ENCODE peak calls at places on chromosomes 12 and 14, in six cellular contexts. X, I, R, D, J and H are unnamed samples.

GRCh38 chr14:104509673-104510072 is 69.9 kb upstream of the C14orf180 start:
- DNase-seq in X (no peak), I (no peak), R (no peak), D (no peak), J (no peak), H (no peak)

GRCh38 chr14:65958664-65959562 is 527.3 kb upstream of the CCDC196 start:
- DNase-seq in X (peak; percentile 54), I (no peak), R (no peak), D (no peak), J (no peak), H (peak; percentile 79)

GRCh38 chr14:95360828-95361227 is 41.1 kb upstream of the CLMN start:
- DNase-seq in X (no peak), I (no peak), R (no peak), D (no peak), J (no peak), H (no peak)

GRCh38 chr12:89225401-89225800 is 126.9 kb downstream of the DUSP6 start:
- DNase-seq in X (peak; percentile 57), I (no peak), R (no peak), D (no peak), J (peak; percentile 12), H (no peak)

GRCh38 chr14:22849212-22849819 is 12.9 kb downstream of the MMP14 start:
- DNase-seq in X (no peak), I (no peak), R (peak; percentile 81), D (peak; percentile 38), J (peak; percentile 54), H (peak; percentile 96)

GRCh38 chr14:65173973-65174693 is 71.8 kb upstream of the MAX start:
- DNase-seq in X (no peak), I (no peak), R (no peak), D (no peak), J (no peak), H (no peak)

GRCh38 chr12:39127401-39127800 is 222.0 kb upstream of the CPNE8 start:
- DNase-seq in X (no peak), I (no peak), R (no peak), D (no peak), J (no peak), H (no peak)

GRCh38 chr14:47435331-47435965 is 240.0 kb downstream of the MDGA2 start:
- DNase-seq in X (no peak), I (no peak), R (no peak), D (no peak), J (no peak), H (no peak)

GRCh38 chr14:105930572-105930971 is 404.2 kb downstream of the TMEM121 start:
- DNase-seq in X (no peak), I (no peak), R (no peak), D (no peak), J (no peak), H (no peak)

GRCh38 chr14:94386085-94387031 is 2.0 kb downstream of the SERPINA1 start:
- DNase-seq in X (no peak), I (no peak), R (peak; percentile 2), D (no peak), J (no peak), H (no peak)

GRCh38 chr14:51691176-51691575 is 39.5 kb downstream of the FRMD6 start:
- DNase-seq in X (no peak), I (no peak), R (no peak), D (no peak), J (no peak), H (no peak)

GRCh38 chr14:65804752-65805473 is 392.4 kb downstream of the FUT8 start:
- DNase-seq in X (no peak), I (no peak), R (no peak), D (no peak), J (no peak), H (no peak)

GRCh38 chr12:121781751-121782615 is 11.5 kb downstream of the RHOF start:
- DNase-seq in X (no peak), I (no peak), R (no peak), D (no peak), J (no peak), H (no peak)

GRCh38 chr12:12745576-12746211 is 28.5 kb downstream of the CDKN1B start:
- DNase-seq in X (no peak), I (no peak), R (no peak), D (no peak), J (no peak), H (no peak)

GRCh38 chr14:59277659-59278058 is 89.2 kb downstream of the DAAM1 start:
- DNase-seq in X (no peak), I (no peak), R (no peak), D (no peak), J (no peak), H (no peak)

GRCh38 chr12:74747305-74747704 is 209.7 kb downstream of the ATXN7L3B start:
- DNase-seq in X (peak; percentile 12), I (no peak), R (no peak), D (no peak), J (no peak), H (no peak)

GRCh38 chr12:95788637-95789036 is 1.9 kb downstream of the NTN4 start:
- DNase-seq in X (no peak), I (no peak), R (no peak), D (no peak), J (no peak), H (no peak)

GRCh38 chr12:34403706-34404376 is 381.5 kb downstream of the ALG10 start:
- DNase-seq in X (no peak), I (no peak), R (peak; percentile 2), D (peak; percentile 17), J (peak; percentile 2), H (peak; percentile 62)

GRCh38 chr14:79199217-79199616 is 1012.1 kb downstream of the DIO2 start:
- DNase-seq in X (no peak), I (no peak), R (no peak), D (no peak), J (no peak), H (no peak)

GRCh38 chr14:35390577-35391387 is 13.8 kb downstream of the NFKBIA start:
- DNase-seq in X (no peak), I (no peak), R (no peak), D (no peak), J (no peak), H (no peak)

GRCh38 chr12:90945070-90945649 is 9.8 kb downstream of the CCER1 start:
- DNase-seq in X (peak; percentile 52), I (no peak), R (no peak), D (no peak), J (no peak), H (no peak)

GRCh38 chr12:47995976-47996375 is 8.3 kb downstream of the COL2A1 start:
- DNase-seq in X (no peak), I (no peak), R (peak; percentile 56), D (peak; percentile 65), J (no peak), H (no peak)

GRCh38 chr14:60722163-60722835 is 1.9 kb downstream of the SIX4 start:
- DNase-seq in X (peak; percentile 62), I (peak; percentile 38), R (peak; percentile 54), D (peak; percentile 40), J (no peak), H (no peak)

DNA sequence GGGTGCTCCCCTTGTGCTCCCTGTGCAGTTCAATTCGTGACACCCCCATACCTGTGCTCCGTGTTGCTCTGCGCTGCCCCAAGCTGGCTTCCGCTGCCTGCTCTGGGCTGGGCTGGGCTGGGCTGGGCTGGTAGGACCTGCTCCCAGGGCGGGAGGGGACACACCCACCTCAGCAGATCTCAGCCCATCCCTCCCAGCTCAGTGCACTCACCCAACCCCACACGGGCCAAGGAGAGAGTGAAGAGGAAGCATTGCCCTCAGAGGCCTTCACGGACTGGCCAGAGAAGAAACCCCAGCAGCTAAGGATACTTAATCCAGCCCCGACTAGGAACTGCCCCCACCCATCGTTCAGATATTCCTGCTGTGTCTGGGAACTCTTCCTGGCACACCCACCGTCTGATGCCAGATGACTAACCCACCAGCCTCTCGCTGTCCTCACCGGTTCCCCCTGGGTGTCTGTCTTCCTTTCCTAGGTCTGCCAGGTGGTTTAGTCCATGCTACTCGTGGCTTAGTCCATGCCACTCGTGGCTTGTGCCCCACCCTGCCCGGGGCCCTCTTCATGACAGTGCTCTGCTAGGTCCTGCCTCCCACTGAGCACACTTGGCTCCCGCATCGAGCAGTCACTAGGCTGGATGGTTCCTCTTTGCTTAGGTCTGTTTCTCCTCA is at the start of gene LPAR5:
- DNase-seq in X (peak; percentile 70), I (no peak), R (no peak), D (peak; percentile 78), J (peak; percentile 25), H (peak; percentile 75)
- TF ChIP-seq POLR2A in X (peak; percentile 38), I (no peak), R (no peak), D (no peak), J (no peak), H (no peak)

DNA sequence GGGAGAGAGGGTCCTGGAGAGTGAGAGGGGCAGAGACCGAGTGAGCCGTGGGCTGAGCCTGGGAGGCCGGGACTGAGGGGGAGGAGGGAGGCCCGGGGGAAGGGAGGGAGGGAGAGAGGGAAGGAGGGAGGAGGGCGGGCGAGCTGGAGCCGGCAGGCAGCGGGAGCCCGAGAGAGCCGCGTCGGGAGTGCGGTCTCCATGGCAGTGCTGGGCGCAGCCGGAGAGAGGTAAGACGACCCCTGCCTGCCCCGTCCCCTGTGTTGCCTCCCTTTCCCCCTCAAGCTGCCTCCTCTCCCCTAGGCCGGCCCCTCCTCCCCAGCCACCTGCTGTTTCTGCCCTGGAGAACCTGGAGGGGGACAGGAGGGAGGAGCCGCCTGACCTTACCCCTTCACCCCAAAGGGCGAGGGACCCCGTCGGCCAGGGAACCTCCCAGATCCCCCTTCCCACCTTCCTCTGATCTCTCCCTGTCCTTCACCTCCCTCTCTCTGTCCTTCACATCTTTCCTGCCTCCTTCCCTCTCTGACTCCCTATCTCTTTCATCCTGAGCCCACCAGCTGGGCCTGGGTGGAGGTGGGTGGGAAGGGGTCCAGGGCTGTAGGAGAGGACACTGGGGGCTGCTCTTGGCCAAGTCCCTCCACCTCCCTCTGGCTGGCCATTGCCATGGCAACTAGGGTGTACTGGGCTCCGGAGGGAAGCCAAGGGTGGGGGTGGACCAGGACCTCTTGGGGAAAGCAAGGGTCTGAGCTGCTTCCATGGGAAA is at the start of gene GPR162:
- DNase-seq in X (peak; percentile 67), I (peak; percentile 10), R (peak; percentile 70), D (peak; percentile 52), J (peak; percentile 76), H (no peak)
- TF ChIP-seq POLR2A in X (no peak), I (no peak), R (no peak), D (no peak), J (no peak), H (no peak)

GRCh38 chr12:68613209-68613904 is 2.7 kb downstream of the RAP1B start:
- DNase-seq in X (no peak), I (no peak), R (no peak), D (no peak), J (no peak), H (no peak)
- TF ChIP-seq POLR2A in X (no peak), I (no peak), R (no peak), D (no peak), J (no peak), H (no peak)

DNA sequence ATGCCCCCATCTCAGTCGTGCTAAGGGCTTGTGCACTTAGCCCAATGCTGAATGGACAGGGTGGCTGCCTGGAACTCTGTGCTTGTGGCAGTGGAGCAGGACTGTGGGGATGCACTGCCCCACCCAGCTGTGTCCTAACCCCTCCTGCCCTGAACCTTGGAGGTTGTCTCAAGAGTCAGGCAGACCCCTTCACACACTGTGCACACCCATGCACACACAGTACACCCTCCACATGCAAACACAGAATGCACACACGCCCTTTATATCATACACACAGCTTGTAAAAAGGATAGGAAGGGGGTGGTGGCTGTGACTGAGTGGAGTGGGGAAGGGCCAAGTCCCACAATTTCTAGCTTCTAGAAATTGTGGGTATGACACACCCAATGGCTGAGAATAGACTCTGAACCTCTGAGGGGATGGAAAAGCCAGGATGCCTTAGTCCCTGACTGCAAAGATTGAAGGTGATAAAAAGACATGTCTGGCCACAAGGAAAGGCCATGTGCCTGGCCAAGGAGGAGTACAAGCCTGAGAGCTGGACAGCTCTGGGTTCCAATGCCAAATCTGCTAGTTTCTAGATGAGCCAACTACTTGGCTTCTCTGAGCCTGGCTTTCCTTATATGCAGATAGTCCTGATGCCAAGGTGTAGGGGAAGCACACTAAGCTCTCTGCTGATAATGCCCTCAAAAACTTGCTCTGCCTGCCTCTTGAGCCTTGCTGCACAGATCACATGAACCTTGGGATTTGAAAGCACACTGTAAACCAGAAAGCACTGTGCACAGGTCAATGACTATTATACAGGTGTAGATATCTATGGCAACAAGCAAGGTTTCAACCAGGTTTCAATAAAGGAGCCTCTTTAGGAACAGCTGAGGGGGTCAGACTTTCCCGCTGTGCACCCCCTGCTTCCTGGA is 8.4 kb downstream of the KRT8 start:
- DNase-seq in X (no peak), I (no peak), R (no peak), D (no peak), J (no peak), H (no peak)
- TF ChIP-seq POLR2A in X (no peak), I (no peak), R (no peak), D (no peak), J (no peak), H (no peak)